ENCODE peak calls at places on chromosomes 6 and 20, in four cellular contexts. One of them, this sample, is unnamed.

GRCh38 chr20:38215789-38216182 is 44.7 kb downstream of the KIAA1755 start:
- DNase-seq in stimulated activated CD4-positive, alpha-beta T cell treated with anti-CD3 and anti-CD28 coated beads, Interleukin-2, amount 100 ng/mL, for 48 hours: no peak
- DNase-seq in AML-193: no peak
- DNase-seq in SHP77: no peak
- DNase-seq in this sample: no peak

GRCh38 chr20:57560554-57561355 is at the start of gene PCK1:
- DNase-seq in stimulated activated CD4-positive, alpha-beta T cell treated with anti-CD3 and anti-CD28 coated beads, Interleukin-2, amount 100 ng/mL, for 48 hours: no peak
- DNase-seq in AML-193: no peak
- DNase-seq in SHP77: peak
- DNase-seq in this sample: no peak

GRCh38 chr6:79946242-79946641 is 1.1 kb downstream of the ELOVL4 start:
- DNase-seq in stimulated activated CD4-positive, alpha-beta T cell treated with anti-CD3 and anti-CD28 coated beads, Interleukin-2, amount 100 ng/mL, for 48 hours: peak
- DNase-seq in AML-193: peak
- DNase-seq in SHP77: no peak
- DNase-seq in this sample: peak

GRCh38 chr6:77653817-77654216 is 978 bp downstream of the MEI4 start:
- DNase-seq in stimulated activated CD4-positive, alpha-beta T cell treated with anti-CD3 and anti-CD28 coated beads, Interleukin-2, amount 100 ng/mL, for 48 hours: no peak
- DNase-seq in AML-193: no peak
- DNase-seq in SHP77: no peak
- DNase-seq in this sample: no peak

GRCh38 chr6:166855416-166855815 is 100.9 kb downstream of the RNASET2 start:
- DNase-seq in stimulated activated CD4-positive, alpha-beta T cell treated with anti-CD3 and anti-CD28 coated beads, Interleukin-2, amount 100 ng/mL, for 48 hours: no peak
- DNase-seq in AML-193: peak
- DNase-seq in SHP77: no peak
- DNase-seq in this sample: no peak

GRCh38 chr6:147033267-147033666 is 170.9 kb upstream of the STXBP5 start:
- DNase-seq in stimulated activated CD4-positive, alpha-beta T cell treated with anti-CD3 and anti-CD28 coated beads, Interleukin-2, amount 100 ng/mL, for 48 hours: no peak
- DNase-seq in AML-193: no peak
- DNase-seq in SHP77: no peak
- DNase-seq in this sample: peak

GRCh38 chr20:45972500-45973183 is 639 bp upstream of the ZNF335 start:
- DNase-seq in stimulated activated CD4-positive, alpha-beta T cell treated with anti-CD3 and anti-CD28 coated beads, Interleukin-2, amount 100 ng/mL, for 48 hours: no peak
- DNase-seq in AML-193: peak
- DNase-seq in SHP77: no peak
- DNase-seq in this sample: peak

GRCh38 chr20:10466325-10466724 is 31.2 kb downstream of the SLX4IP start:
- DNase-seq in stimulated activated CD4-positive, alpha-beta T cell treated with anti-CD3 and anti-CD28 coated beads, Interleukin-2, amount 100 ng/mL, for 48 hours: no peak
- DNase-seq in AML-193: no peak
- DNase-seq in SHP77: no peak
- DNase-seq in this sample: peak

GRCh38 chr20:39862613-39863012 is 826.4 kb downstream of the MAFB start:
- DNase-seq in stimulated activated CD4-positive, alpha-beta T cell treated with anti-CD3 and anti-CD28 coated beads, Interleukin-2, amount 100 ng/mL, for 48 hours: no peak
- DNase-seq in AML-193: no peak
- DNase-seq in SHP77: no peak
- DNase-seq in this sample: no peak

GRCh38 chr6:113434641-113435040 is 422.5 kb upstream of the MARCKS start:
- DNase-seq in stimulated activated CD4-positive, alpha-beta T cell treated with anti-CD3 and anti-CD28 coated beads, Interleukin-2, amount 100 ng/mL, for 48 hours: no peak
- DNase-seq in AML-193: no peak
- DNase-seq in SHP77: no peak
- DNase-seq in this sample: no peak

GRCh38 chr6:36545767-36546663 is 1.3 kb downstream of the STK38 start:
- DNase-seq in stimulated activated CD4-positive, alpha-beta T cell treated with anti-CD3 and anti-CD28 coated beads, Interleukin-2, amount 100 ng/mL, for 48 hours: peak
- DNase-seq in AML-193: peak
- DNase-seq in SHP77: no peak
- DNase-seq in this sample: peak

GRCh38 chr6:1402369-1402768 is 13.0 kb downstream of the FOXF2 start:
- DNase-seq in stimulated activated CD4-positive, alpha-beta T cell treated with anti-CD3 and anti-CD28 coated beads, Interleukin-2, amount 100 ng/mL, for 48 hours: no peak
- DNase-seq in AML-193: no peak
- DNase-seq in SHP77: no peak
- DNase-seq in this sample: no peak

GRCh38 chr6:7243188-7243942 is 69.6 kb downstream of the SSR1 start:
- DNase-seq in stimulated activated CD4-positive, alpha-beta T cell treated with anti-CD3 and anti-CD28 coated beads, Interleukin-2, amount 100 ng/mL, for 48 hours: peak
- DNase-seq in AML-193: peak
- DNase-seq in SHP77: peak
- DNase-seq in this sample: peak

GRCh38 chr6:170111816-170112582 is 178.9 kb downstream of the DLL1 start:
- DNase-seq in stimulated activated CD4-positive, alpha-beta T cell treated with anti-CD3 and anti-CD28 coated beads, Interleukin-2, amount 100 ng/mL, for 48 hours: no peak
- DNase-seq in AML-193: no peak
- DNase-seq in SHP77: no peak
- DNase-seq in this sample: no peak

GRCh38 chr20:41058674-41059008 is 30.0 kb downstream of the TOP1 start:
- DNase-seq in stimulated activated CD4-positive, alpha-beta T cell treated with anti-CD3 and anti-CD28 coated beads, Interleukin-2, amount 100 ng/mL, for 48 hours: no peak
- DNase-seq in AML-193: no peak
- DNase-seq in SHP77: no peak
- DNase-seq in this sample: no peak

GRCh38 chr6:17021539-17021889 is 80.3 kb upstream of the STMND1 start:
- DNase-seq in stimulated activated CD4-positive, alpha-beta T cell treated with anti-CD3 and anti-CD28 coated beads, Interleukin-2, amount 100 ng/mL, for 48 hours: no peak
- DNase-seq in AML-193: no peak
- DNase-seq in SHP77: no peak
- DNase-seq in this sample: no peak

GRCh38 chr6:22250486-22250885 is 46.4 kb downstream of the PRL start:
- DNase-seq in stimulated activated CD4-positive, alpha-beta T cell treated with anti-CD3 and anti-CD28 coated beads, Interleukin-2, amount 100 ng/mL, for 48 hours: no peak
- DNase-seq in AML-193: no peak
- DNase-seq in SHP77: no peak
- DNase-seq in this sample: peak

GRCh38 chr6:84671188-84671587 is 93.2 kb downstream of the TBX18 start:
- DNase-seq in stimulated activated CD4-positive, alpha-beta T cell treated with anti-CD3 and anti-CD28 coated beads, Interleukin-2, amount 100 ng/mL, for 48 hours: no peak
- DNase-seq in AML-193: no peak
- DNase-seq in SHP77: no peak
- DNase-seq in this sample: no peak

GRCh38 chr20:37764333-37764935 is 70.6 kb downstream of the CTNNBL1 start:
- DNase-seq in stimulated activated CD4-positive, alpha-beta T cell treated with anti-CD3 and anti-CD28 coated beads, Interleukin-2, amount 100 ng/mL, for 48 hours: no peak
- DNase-seq in AML-193: no peak
- DNase-seq in SHP77: no peak
- DNase-seq in this sample: no peak

GRCh38 chr6:3190056-3190455 is 32.7 kb upstream of the TUBB2A start:
- DNase-seq in stimulated activated CD4-positive, alpha-beta T cell treated with anti-CD3 and anti-CD28 coated beads, Interleukin-2, amount 100 ng/mL, for 48 hours: no peak
- DNase-seq in AML-193: no peak
- DNase-seq in SHP77: no peak
- DNase-seq in this sample: no peak

GRCh38 chr6:26103141-26103769 is 16.0 kb downstream of the HFE start:
- DNase-seq in stimulated activated CD4-positive, alpha-beta T cell treated with anti-CD3 and anti-CD28 coated beads, Interleukin-2, amount 100 ng/mL, for 48 hours: no peak
- DNase-seq in AML-193: no peak
- DNase-seq in SHP77: no peak
- DNase-seq in this sample: no peak

GRCh38 chr6:148851683-148852556 is 105.1 kb downstream of the UST start:
- DNase-seq in stimulated activated CD4-positive, alpha-beta T cell treated with anti-CD3 and anti-CD28 coated beads, Interleukin-2, amount 100 ng/mL, for 48 hours: no peak
- DNase-seq in AML-193: no peak
- DNase-seq in SHP77: no peak
- DNase-seq in this sample: no peak

GRCh38 chr6:18359237-18359885 is 27.8 kb upstream of the RNF144B start:
- DNase-seq in stimulated activated CD4-positive, alpha-beta T cell treated with anti-CD3 and anti-CD28 coated beads, Interleukin-2, amount 100 ng/mL, for 48 hours: no peak
- DNase-seq in AML-193: no peak
- DNase-seq in SHP77: no peak
- DNase-seq in this sample: no peak

GRCh38 chr6:112100561-112100960 is 13.2 kb downstream of the FAM229B start:
- DNase-seq in stimulated activated CD4-positive, alpha-beta T cell treated with anti-CD3 and anti-CD28 coated beads, Interleukin-2, amount 100 ng/mL, for 48 hours: no peak
- DNase-seq in AML-193: no peak
- DNase-seq in SHP77: no peak
- DNase-seq in this sample: peak

GRCh38 chr20:46951405-46951804 is 56.8 kb downstream of the EYA2 start:
- DNase-seq in stimulated activated CD4-positive, alpha-beta T cell treated with anti-CD3 and anti-CD28 coated beads, Interleukin-2, amount 100 ng/mL, for 48 hours: peak
- DNase-seq in AML-193: no peak
- DNase-seq in SHP77: no peak
- DNase-seq in this sample: no peak

GRCh38 chr6:25136879-25137278 is 142.3 kb upstream of the CARMIL1 start:
- DNase-seq in stimulated activated CD4-positive, alpha-beta T cell treated with anti-CD3 and anti-CD28 coated beads, Interleukin-2, amount 100 ng/mL, for 48 hours: no peak
- DNase-seq in AML-193: peak
- DNase-seq in SHP77: no peak
- DNase-seq in this sample: no peak

GRCh38 chr6:16318538-16318937 is 80.2 kb downstream of the GMPR start:
- DNase-seq in stimulated activated CD4-positive, alpha-beta T cell treated with anti-CD3 and anti-CD28 coated beads, Interleukin-2, amount 100 ng/mL, for 48 hours: peak
- DNase-seq in AML-193: no peak
- DNase-seq in SHP77: no peak
- DNase-seq in this sample: no peak

GRCh38 chr6:73388800-73389512 is 5.7 kb upstream of the DDX43 start:
- DNase-seq in stimulated activated CD4-positive, alpha-beta T cell treated with anti-CD3 and anti-CD28 coated beads, Interleukin-2, amount 100 ng/mL, for 48 hours: peak
- DNase-seq in AML-193: peak
- DNase-seq in SHP77: peak
- DNase-seq in this sample: peak

GRCh38 chr6:7725412-7725811 is 487 bp upstream of the BMP6 start:
- DNase-seq in stimulated activated CD4-positive, alpha-beta T cell treated with anti-CD3 and anti-CD28 coated beads, Interleukin-2, amount 100 ng/mL, for 48 hours: no peak
- DNase-seq in AML-193: no peak
- DNase-seq in SHP77: no peak
- DNase-seq in this sample: no peak

GRCh38 chr20:5127204-5127858 is 523 bp downstream of the CDS2 start:
- DNase-seq in stimulated activated CD4-positive, alpha-beta T cell treated with anti-CD3 and anti-CD28 coated beads, Interleukin-2, amount 100 ng/mL, for 48 hours: peak
- DNase-seq in AML-193: peak
- DNase-seq in SHP77: peak
- DNase-seq in this sample: peak

GRCh38 chr6:75693534-75693933 is 55.5 kb upstream of the MYO6 start:
- DNase-seq in stimulated activated CD4-positive, alpha-beta T cell treated with anti-CD3 and anti-CD28 coated beads, Interleukin-2, amount 100 ng/mL, for 48 hours: no peak
- DNase-seq in AML-193: peak
- DNase-seq in SHP77: no peak
- DNase-seq in this sample: no peak

GRCh38 chr20:15582146-15582776 is 991.0 kb downstream of the KIF16B start:
- DNase-seq in stimulated activated CD4-positive, alpha-beta T cell treated with anti-CD3 and anti-CD28 coated beads, Interleukin-2, amount 100 ng/mL, for 48 hours: no peak
- DNase-seq in AML-193: no peak
- DNase-seq in SHP77: no peak
- DNase-seq in this sample: no peak

GRCh38 chr6:113122060-113122459 is 735.1 kb upstream of the MARCKS start:
- DNase-seq in stimulated activated CD4-positive, alpha-beta T cell treated with anti-CD3 and anti-CD28 coated beads, Interleukin-2, amount 100 ng/mL, for 48 hours: no peak
- DNase-seq in AML-193: no peak
- DNase-seq in SHP77: no peak
- DNase-seq in this sample: peak

GRCh38 chr6:116111552-116112528 is 11.2 kb downstream of the NT5DC1 start:
- DNase-seq in stimulated activated CD4-positive, alpha-beta T cell treated with anti-CD3 and anti-CD28 coated beads, Interleukin-2, amount 100 ng/mL, for 48 hours: no peak
- DNase-seq in AML-193: peak
- DNase-seq in SHP77: no peak
- DNase-seq in this sample: peak

GRCh38 chr6:108862479-108863191 is 14.4 kb downstream of the ARMC2 start:
- DNase-seq in stimulated activated CD4-positive, alpha-beta T cell treated with anti-CD3 and anti-CD28 coated beads, Interleukin-2, amount 100 ng/mL, for 48 hours: no peak
- DNase-seq in AML-193: peak
- DNase-seq in SHP77: no peak
- DNase-seq in this sample: no peak

GRCh38 chr20:44426879-44427785 is 48.5 kb upstream of the TTPAL start:
- DNase-seq in stimulated activated CD4-positive, alpha-beta T cell treated with anti-CD3 and anti-CD28 coated beads, Interleukin-2, amount 100 ng/mL, for 48 hours: no peak
- DNase-seq in AML-193: no peak
- DNase-seq in SHP77: no peak
- DNase-seq in this sample: no peak

GRCh38 chr6:12033770-12034169 is 21.7 kb downstream of the HIVEP1 start:
- DNase-seq in stimulated activated CD4-positive, alpha-beta T cell treated with anti-CD3 and anti-CD28 coated beads, Interleukin-2, amount 100 ng/mL, for 48 hours: no peak
- DNase-seq in AML-193: peak
- DNase-seq in SHP77: no peak
- DNase-seq in this sample: no peak

GRCh38 chr6:106557837-106558236 is 71.5 kb downstream of the RTN4IP1 start:
- DNase-seq in stimulated activated CD4-positive, alpha-beta T cell treated with anti-CD3 and anti-CD28 coated beads, Interleukin-2, amount 100 ng/mL, for 48 hours: no peak
- DNase-seq in AML-193: peak
- DNase-seq in SHP77: no peak
- DNase-seq in this sample: no peak

This sample was measured in GM23338.